ENCODE peak calls at places on chromosomes 4 and X, in five cellular contexts. One of them, this sample, is unnamed.
A peak's percentile ranks its signal among the peaks of the same experiment; 100 is the strongest.

GRCh38 chr4:174387721-174388120 is 104.0 kb downstream of the CEP44 start:
- DNase-seq in H1: no peak
- DNase-seq in K562: no peak
- DNase-seq in fibroblast of lung: no peak
- DNase-seq in hepatocyte: no peak
- DNase-seq in this sample: no peak

GRCh38 chr4:19987746-19988145 is 264.0 kb upstream of the SLIT2 start:
- DNase-seq in H1: no peak
- DNase-seq in K562: no peak
- DNase-seq in fibroblast of lung: peak; percentile 75
- DNase-seq in hepatocyte: no peak
- DNase-seq in this sample: peak; percentile 49

GRCh38 chr4:89434364-89434988 is 126.9 kb upstream of the GPRIN3 start:
- DNase-seq in H1: no peak
- DNase-seq in K562: no peak
- DNase-seq in fibroblast of lung: peak; percentile 30
- DNase-seq in hepatocyte: peak; percentile 34
- DNase-seq in this sample: peak; percentile 31

GRCh38 chr4:128286474-128287158 is 997 bp downstream of the PGRMC2 start:
- DNase-seq in H1: no peak
- DNase-seq in K562: peak; percentile 34
- DNase-seq in fibroblast of lung: peak; percentile 58
- DNase-seq in hepatocyte: peak; percentile 63
- DNase-seq in this sample: peak; percentile 50

GRCh38 chr4:23135792-23136645 is 443.3 kb downstream of the GBA3 start:
- DNase-seq in H1: no peak
- DNase-seq in K562: peak; percentile 55
- DNase-seq in fibroblast of lung: peak; percentile 63
- DNase-seq in hepatocyte: peak; percentile 71
- DNase-seq in this sample: peak; percentile 73

GRCh38 chr4:99885063-99885664 is 9.1 kb downstream of the LAMTOR3 start:
- DNase-seq in H1: no peak
- DNase-seq in K562: peak; percentile 23
- DNase-seq in fibroblast of lung: peak; percentile 34
- DNase-seq in hepatocyte: peak; percentile 56
- DNase-seq in this sample: peak; percentile 54

GRCh38 chr4:7029212-7029611 is 14.0 kb upstream of the TADA2B start:
- DNase-seq in H1: no peak
- DNase-seq in K562: no peak
- DNase-seq in fibroblast of lung: no peak
- DNase-seq in hepatocyte: no peak
- DNase-seq in this sample: no peak

GRCh38 chrX:101462892-101463291 is 22.4 kb upstream of the ARMCX4 start:
- DNase-seq in H1: no peak
- DNase-seq in K562: no peak
- DNase-seq in fibroblast of lung: peak; percentile 12
- DNase-seq in hepatocyte: no peak
- DNase-seq in this sample: peak; percentile 63

GRCh38 chr4:139603576-139604387 is 47.8 kb upstream of the SETD7 start:
- DNase-seq in H1: no peak
- DNase-seq in K562: peak; percentile 50
- DNase-seq in fibroblast of lung: peak; percentile 52
- DNase-seq in hepatocyte: peak; percentile 80
- DNase-seq in this sample: peak; percentile 73

GRCh38 chr4:145075742-145076472 is 22.1 kb downstream of the ANAPC10 start:
- DNase-seq in H1: no peak
- DNase-seq in K562: no peak
- DNase-seq in fibroblast of lung: no peak
- DNase-seq in hepatocyte: no peak
- DNase-seq in this sample: no peak

GRCh38 chrX:115561605-115562491 is 874 bp downstream of the PLS3 start:
- DNase-seq in H1: peak; percentile 52
- DNase-seq in K562: no peak
- DNase-seq in fibroblast of lung: peak; percentile 44
- DNase-seq in hepatocyte: peak; percentile 80
- DNase-seq in this sample: peak; percentile 38

GRCh38 chrX:46588263-46588662 is 14.7 kb downstream of the CHST7 start:
- DNase-seq in H1: peak; percentile 47
- DNase-seq in K562: no peak
- DNase-seq in fibroblast of lung: peak; percentile 78
- DNase-seq in hepatocyte: no peak
- DNase-seq in this sample: peak; percentile 22

GRCh38 chrX:42955349-42955748 is 177.4 kb upstream of the PPP1R2C start:
- DNase-seq in H1: no peak
- DNase-seq in K562: no peak
- DNase-seq in fibroblast of lung: no peak
- DNase-seq in hepatocyte: no peak
- DNase-seq in this sample: no peak

GRCh38 chrX:124217289-124218251 is 114.9 kb upstream of the TEX13D start:
- DNase-seq in H1: no peak
- DNase-seq in K562: no peak
- DNase-seq in fibroblast of lung: peak; percentile 67
- DNase-seq in hepatocyte: no peak
- DNase-seq in this sample: peak; percentile 80

GRCh38 chrX:19870206-19870605 is 17.2 kb downstream of the SH3KBP1 start:
- DNase-seq in H1: no peak
- DNase-seq in K562: no peak
- DNase-seq in fibroblast of lung: no peak
- DNase-seq in hepatocyte: no peak
- DNase-seq in this sample: no peak
- H4K20me1 ChIP-seq in H1: no peaks in the 10 kb centered on the region
- H4K20me1 ChIP-seq in K562: no peaks in the 10 kb centered on the region
- H4K20me1 ChIP-seq in fibroblast of lung: no peaks in the 10 kb centered on the region
- H4K20me1 ChIP-seq in hepatocyte: no peaks in the 10 kb centered on the region
- H4K20me1 ChIP-seq in this sample: no peaks in the 10 kb centered on the region

DNA sequence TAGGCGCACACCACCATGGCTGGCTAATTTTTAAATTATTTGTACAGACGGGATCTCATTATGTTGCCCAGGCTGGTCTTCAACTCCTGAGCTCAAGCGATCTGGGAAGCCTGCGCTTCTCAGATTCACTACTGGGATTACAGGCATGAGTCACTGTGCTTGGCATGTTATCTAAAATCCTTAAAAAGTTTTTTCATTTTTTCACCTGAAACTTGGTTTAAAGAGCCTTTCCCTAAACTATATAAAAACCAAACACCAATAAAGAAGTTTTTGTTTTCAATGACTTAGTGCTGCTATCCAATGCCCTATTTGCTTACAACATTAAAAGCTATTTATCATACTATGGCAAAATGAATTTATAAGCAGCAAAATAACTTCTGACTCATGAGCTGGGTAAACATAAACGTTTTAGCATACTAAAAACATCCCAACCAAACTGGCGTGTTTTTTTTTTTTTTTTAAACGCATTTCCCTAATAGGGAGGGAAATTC is 127.8 kb downstream of the UBE2K start:
- DNase-seq in H1: no peak
- DNase-seq in K562: no peak
- DNase-seq in fibroblast of lung: peak; percentile 70
- DNase-seq in hepatocyte: peak; percentile 39
- DNase-seq in this sample: peak; percentile 65
- H3K4me2 ChIP-seq in H1: no peak overlapping the region
- H3K4me2 ChIP-seq in K562: no peak overlapping the region
- H3K4me2 ChIP-seq in fibroblast of lung: no peak overlapping the region
- H3K4me2 ChIP-seq in hepatocyte: peak overlapping the region; percentile 32
- H3K4me2 ChIP-seq in this sample: peak overlapping the region; percentile 51

DNA sequence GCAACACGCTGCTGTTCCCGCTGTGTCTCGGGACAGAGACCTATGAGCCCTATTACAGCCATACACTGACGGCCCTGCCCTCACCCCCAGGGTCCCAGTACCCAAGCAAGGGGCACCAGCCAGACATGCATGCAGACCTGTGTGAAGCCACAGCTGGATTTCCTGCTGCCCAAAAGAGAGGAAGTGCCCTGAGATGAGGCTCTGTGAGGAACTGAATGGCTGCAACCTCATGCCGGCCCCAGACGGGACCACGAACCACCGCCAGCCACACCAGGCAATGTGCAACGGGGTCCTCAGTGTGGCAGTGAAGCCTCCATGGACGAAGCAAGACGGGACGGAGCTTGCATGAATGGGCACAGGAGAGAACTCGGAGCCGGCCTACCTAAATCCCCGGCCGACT is 21.1 kb downstream of the CTBP1 start:
- DNase-seq in H1: no peak
- DNase-seq in K562: no peak
- DNase-seq in fibroblast of lung: no peak
- DNase-seq in hepatocyte: no peak
- DNase-seq in this sample: no peak
- H4K20me1 ChIP-seq in H1: peaks cover 12% of the 10 kb centered on the region
- H4K20me1 ChIP-seq in K562: no peaks in the 10 kb centered on the region
- H4K20me1 ChIP-seq in fibroblast of lung: no peaks in the 10 kb centered on the region
- H4K20me1 ChIP-seq in hepatocyte: peaks cover 14% of the 10 kb centered on the region
- H4K20me1 ChIP-seq in this sample: no peaks in the 10 kb centered on the region

DNA sequence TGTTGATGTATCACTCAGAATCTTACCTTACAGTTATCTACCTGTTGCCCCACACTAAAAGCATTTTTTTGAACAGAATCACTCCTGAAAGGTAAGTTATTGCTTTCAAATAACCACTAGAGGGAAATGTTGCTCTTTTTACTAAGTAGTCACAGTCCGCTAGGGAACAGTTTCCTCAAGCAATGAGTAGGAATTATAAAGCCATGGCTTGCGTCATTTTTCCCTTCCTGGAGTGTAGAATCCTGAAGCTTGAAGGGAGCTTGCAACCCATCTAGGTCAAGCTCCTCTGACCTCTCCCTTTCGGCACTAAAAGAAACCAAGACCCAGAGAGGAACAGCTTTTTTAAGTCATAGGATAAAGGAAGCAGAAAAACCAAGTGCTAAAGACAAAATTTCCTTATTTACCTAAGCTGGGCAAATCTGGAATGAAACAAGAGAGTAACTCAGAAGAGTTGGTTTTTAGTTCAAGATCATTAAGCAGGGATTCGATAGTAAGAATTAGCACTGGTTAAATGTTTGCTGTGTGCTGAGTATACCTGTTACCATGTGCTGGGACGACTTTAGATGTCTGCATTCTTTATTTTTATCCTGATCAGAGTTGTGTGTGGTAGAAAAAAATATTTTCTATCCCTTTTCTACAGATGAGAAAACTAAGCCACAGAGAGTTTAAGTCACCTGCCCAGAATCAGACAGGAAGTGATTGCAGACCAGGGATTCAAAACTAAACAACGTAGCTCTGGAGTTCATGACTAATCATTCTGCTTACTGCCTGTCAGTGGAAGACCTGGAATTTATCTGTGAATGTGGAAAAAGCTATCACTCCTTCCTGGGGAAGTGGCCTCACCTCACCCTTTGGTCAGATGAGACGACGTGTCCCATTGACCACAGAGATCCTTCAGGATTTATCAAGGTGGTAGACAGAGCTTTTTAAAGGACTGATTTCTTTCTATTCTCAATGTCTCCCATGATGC is 631.5 kb downstream of the RAB28 start:
- DNase-seq in H1: no peak
- DNase-seq in K562: no peak
- DNase-seq in fibroblast of lung: peak; percentile 55
- DNase-seq in hepatocyte: peak; percentile 83
- DNase-seq in this sample: peak; percentile 73
- H3K4me2 ChIP-seq in H1: no peak overlapping the region
- H3K4me2 ChIP-seq in K562: no peak overlapping the region
- H3K4me2 ChIP-seq in fibroblast of lung: no peak overlapping the region
- H3K4me2 ChIP-seq in hepatocyte: peak overlapping the region; percentile 35
- H3K4me2 ChIP-seq in this sample: peak overlapping the region; percentile 26

GRCh38 chrX:2697306-2697705 is 6.2 kb downstream of the CD99 start:
- DNase-seq in H1: no peak
- DNase-seq in K562: no peak
- DNase-seq in fibroblast of lung: no peak
- DNase-seq in hepatocyte: no peak
- DNase-seq in this sample: peak; percentile 59
- H4K20me1 ChIP-seq in H1: peaks cover 2% of the 10 kb centered on the region
- H4K20me1 ChIP-seq in K562: no peaks in the 10 kb centered on the region
- H4K20me1 ChIP-seq in fibroblast of lung: no peaks in the 10 kb centered on the region
- H4K20me1 ChIP-seq in hepatocyte: peaks cover 87% of the 10 kb centered on the region
- H4K20me1 ChIP-seq in this sample: no peaks in the 10 kb centered on the region

GRCh38 chr4:26992657-26993361 is 132.2 kb downstream of the STIM2 start:
- DNase-seq in H1: no peak
- DNase-seq in K562: no peak
- DNase-seq in fibroblast of lung: peak; percentile 95
- DNase-seq in hepatocyte: peak; percentile 20
- DNase-seq in this sample: no peak
- H3K4me2 ChIP-seq in H1: no peak overlapping the region
- H3K4me2 ChIP-seq in K562: no peak overlapping the region
- H3K4me2 ChIP-seq in fibroblast of lung: no peak overlapping the region
- H3K4me2 ChIP-seq in hepatocyte: peak overlapping the region; percentile 14
- H3K4me2 ChIP-seq in this sample: no peak overlapping the region

DNA sequence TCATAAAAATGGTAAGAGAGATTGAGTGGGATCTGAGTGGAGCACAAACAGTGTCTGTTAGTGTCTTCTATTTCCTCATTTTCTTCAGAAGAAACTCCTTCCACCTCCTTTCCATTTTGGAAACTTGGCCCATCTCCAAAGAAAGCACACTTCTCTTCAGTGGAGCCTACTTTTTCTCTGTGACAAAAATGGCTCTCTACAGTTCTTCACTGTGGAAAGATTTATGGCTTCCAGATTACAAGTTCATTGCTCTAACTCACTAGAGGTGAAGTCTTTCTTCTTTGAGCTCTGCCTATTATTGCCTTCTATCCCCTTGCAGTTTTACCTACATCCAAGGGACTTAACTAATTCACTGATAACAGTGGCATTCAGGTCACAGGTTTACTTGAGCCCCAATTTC is 325.8 kb downstream of the ANTXR2 start:
- DNase-seq in H1: no peak
- DNase-seq in K562: no peak
- DNase-seq in fibroblast of lung: no peak
- DNase-seq in hepatocyte: no peak
- DNase-seq in this sample: no peak
- H4K20me1 ChIP-seq in H1: no peaks in the 10 kb centered on the region
- H4K20me1 ChIP-seq in K562: no peaks in the 10 kb centered on the region
- H4K20me1 ChIP-seq in fibroblast of lung: no peaks in the 10 kb centered on the region
- H4K20me1 ChIP-seq in hepatocyte: no peaks in the 10 kb centered on the region
- H4K20me1 ChIP-seq in this sample: no peaks in the 10 kb centered on the region

GRCh38 chrX:6026484-6026883 is 202.2 kb downstream of the NLGN4X start:
- DNase-seq in H1: no peak
- DNase-seq in K562: no peak
- DNase-seq in fibroblast of lung: no peak
- DNase-seq in hepatocyte: no peak
- DNase-seq in this sample: no peak
- H3K4me2 ChIP-seq in H1: peak overlapping the region; percentile 51
- H3K4me2 ChIP-seq in K562: no peak overlapping the region
- H3K4me2 ChIP-seq in fibroblast of lung: no peak overlapping the region
- H3K4me2 ChIP-seq in hepatocyte: no peak overlapping the region
- H3K4me2 ChIP-seq in this sample: no peak overlapping the region

This sample was measured in PC-3.